ENCODE peak calls at places on chromosome 22, in six cellular contexts. One of them, this sample, is unnamed.

GRCh38 chr22:44455151-44455962 is 42.7 kb downstream of the RTL6 start:
- DNase-seq in SK-N-SH: no peak
- DNase-seq in OCI-LY7: peak; percentile 92
- DNase-seq in GM23338: no peak
- DNase-seq in GM23248: no peak
- DNase-seq in neural progenitor cell: no peak
- DNase-seq in this sample: no peak

GRCh38 chr22:36453266-36453607 is 28.2 kb downstream of the TXN2 start:
- DNase-seq in SK-N-SH: no peak
- DNase-seq in OCI-LY7: peak; percentile 53
- DNase-seq in GM23338: no peak
- DNase-seq in GM23248: peak; percentile 51
- DNase-seq in neural progenitor cell: no peak
- DNase-seq in this sample: no peak

GRCh38 chr22:47850644-47851151 is 1088.2 kb downstream of the TBC1D22A start:
- DNase-seq in SK-N-SH: no peak
- DNase-seq in OCI-LY7: no peak
- DNase-seq in GM23338: no peak
- DNase-seq in GM23248: no peak
- DNase-seq in neural progenitor cell: peak; percentile 50
- DNase-seq in this sample: peak; percentile 28

GRCh38 chr22:38203855-38204497 is 2.2 kb downstream of the MAFF start:
- DNase-seq in SK-N-SH: no peak
- DNase-seq in OCI-LY7: peak; percentile 35
- DNase-seq in GM23338: no peak
- DNase-seq in GM23248: peak; percentile 81
- DNase-seq in neural progenitor cell: no peak
- DNase-seq in this sample: no peak

GRCh38 chr22:40258463-40259046 is 80.8 kb downstream of the TNRC6B start:
- DNase-seq in SK-N-SH: no peak
- DNase-seq in OCI-LY7: no peak
- DNase-seq in GM23338: no peak
- DNase-seq in GM23248: peak; percentile 49
- DNase-seq in neural progenitor cell: no peak
- DNase-seq in this sample: peak; percentile 37

GRCh38 chr22:27801197-27801615 is 350 bp downstream of the MN1 start:
- DNase-seq in SK-N-SH: peak; percentile 84
- DNase-seq in OCI-LY7: no peak
- DNase-seq in GM23338: peak; percentile 70
- DNase-seq in GM23248: peak; percentile 81
- DNase-seq in neural progenitor cell: peak; percentile 78
- DNase-seq in this sample: peak; percentile 61

GRCh38 chr22:30742291-30743256 is 47.9 kb downstream of the OSBP2 start:
- DNase-seq in SK-N-SH: no peak
- DNase-seq in OCI-LY7: no peak
- DNase-seq in GM23338: no peak
- DNase-seq in GM23248: peak; percentile 41
- DNase-seq in neural progenitor cell: no peak
- DNase-seq in this sample: no peak

GRCh38 chr22:30423296-30423958 is 2.1 kb upstream of the MTFP1 start:
- DNase-seq in SK-N-SH: no peak
- DNase-seq in OCI-LY7: peak; percentile 43
- DNase-seq in GM23338: peak; percentile 87
- DNase-seq in GM23248: peak; percentile 81
- DNase-seq in neural progenitor cell: no peak
- DNase-seq in this sample: peak; percentile 69

GRCh38 chr22:35369996-35370395 is 10.9 kb upstream of the HMOX1 start:
- DNase-seq in SK-N-SH: no peak
- DNase-seq in OCI-LY7: no peak
- DNase-seq in GM23338: no peak
- DNase-seq in GM23248: no peak
- DNase-seq in neural progenitor cell: no peak
- DNase-seq in this sample: no peak

GRCh38 chr22:42939941-42940653 is 74.9 kb downstream of the PACSIN2 start:
- DNase-seq in SK-N-SH: no peak
- DNase-seq in OCI-LY7: no peak
- DNase-seq in GM23338: no peak
- DNase-seq in GM23248: peak; percentile 89
- DNase-seq in neural progenitor cell: no peak
- DNase-seq in this sample: peak; percentile 82

GRCh38 chr22:17213976-17214375 is 5.3 kb downstream of the ADA2 start:
- DNase-seq in SK-N-SH: no peak
- DNase-seq in OCI-LY7: peak; percentile 67
- DNase-seq in GM23338: peak; percentile 79
- DNase-seq in GM23248: peak; percentile 57
- DNase-seq in neural progenitor cell: peak; percentile 34
- DNase-seq in this sample: peak; percentile 50

GRCh38 chr22:38432264-38432663 is 22.7 kb downstream of the KCNJ4 start:
- DNase-seq in SK-N-SH: no peak
- DNase-seq in OCI-LY7: no peak
- DNase-seq in GM23338: no peak
- DNase-seq in GM23248: no peak
- DNase-seq in neural progenitor cell: no peak
- DNase-seq in this sample: no peak

GRCh38 chr22:28950567-28951411 is 67.4 kb downstream of the ZNRF3 start:
- DNase-seq in SK-N-SH: no peak
- DNase-seq in OCI-LY7: no peak
- DNase-seq in GM23338: no peak
- DNase-seq in GM23248: no peak
- DNase-seq in neural progenitor cell: no peak
- DNase-seq in this sample: no peak

GRCh38 chr22:25663654-25664053 is 78.3 kb upstream of the MYO18B start:
- DNase-seq in SK-N-SH: no peak
- DNase-seq in OCI-LY7: no peak
- DNase-seq in GM23338: no peak
- DNase-seq in GM23248: no peak
- DNase-seq in neural progenitor cell: no peak
- DNase-seq in this sample: peak; percentile 23

GRCh38 chr22:17373839-17374238 is 4.6 kb downstream of the CECR2 start:
- DNase-seq in SK-N-SH: no peak
- DNase-seq in OCI-LY7: no peak
- DNase-seq in GM23338: no peak
- DNase-seq in GM23248: no peak
- DNase-seq in neural progenitor cell: no peak
- DNase-seq in this sample: no peak

GRCh38 chr22:26894766-26895485 is 237.5 kb downstream of the MIAT start:
- DNase-seq in SK-N-SH: no peak
- DNase-seq in OCI-LY7: no peak
- DNase-seq in GM23338: no peak
- DNase-seq in GM23248: peak; percentile 95
- DNase-seq in neural progenitor cell: no peak
- DNase-seq in this sample: peak; percentile 73

GRCh38 chr22:48678171-48679135 is 1149.2 kb downstream of the BRD1 start:
- DNase-seq in SK-N-SH: no peak
- DNase-seq in OCI-LY7: no peak
- DNase-seq in GM23338: no peak
- DNase-seq in GM23248: no peak
- DNase-seq in neural progenitor cell: no peak
- DNase-seq in this sample: no peak

GRCh38 chr22:24095816-24096215 is 84.7 kb downstream of the CABIN1 start:
- DNase-seq in SK-N-SH: no peak
- DNase-seq in OCI-LY7: no peak
- DNase-seq in GM23338: no peak
- DNase-seq in GM23248: no peak
- DNase-seq in neural progenitor cell: no peak
- DNase-seq in this sample: no peak

GRCh38 chr22:49367016-49367697 is 460.5 kb downstream of the BRD1 start:
- DNase-seq in SK-N-SH: no peak
- DNase-seq in OCI-LY7: no peak
- DNase-seq in GM23338: no peak
- DNase-seq in GM23248: no peak
- DNase-seq in neural progenitor cell: peak; percentile 42
- DNase-seq in this sample: no peak

GRCh38 chr22:43128928-43129424 is 14.2 kb downstream of the MCAT start:
- DNase-seq in SK-N-SH: no peak
- DNase-seq in OCI-LY7: peak; percentile 88
- DNase-seq in GM23338: peak; percentile 39
- DNase-seq in GM23248: no peak
- DNase-seq in neural progenitor cell: no peak
- DNase-seq in this sample: peak; percentile 76

GRCh38 chr22:23094260-23094659 is 23.9 kb downstream of the GNAZ start:
- DNase-seq in SK-N-SH: peak; percentile 37
- DNase-seq in OCI-LY7: no peak
- DNase-seq in GM23338: no peak
- DNase-seq in GM23248: no peak
- DNase-seq in neural progenitor cell: no peak
- DNase-seq in this sample: no peak

GRCh38 chr22:37443086-37443485 is 15.8 kb upstream of the ELFN2 start:
- DNase-seq in SK-N-SH: no peak
- DNase-seq in OCI-LY7: no peak
- DNase-seq in GM23338: no peak
- DNase-seq in GM23248: no peak
- DNase-seq in neural progenitor cell: no peak
- DNase-seq in this sample: no peak

GRCh38 chr22:27594474-27595134 is 207.0 kb downstream of the MN1 start:
- DNase-seq in SK-N-SH: no peak
- DNase-seq in OCI-LY7: no peak
- DNase-seq in GM23338: no peak
- DNase-seq in GM23248: no peak
- DNase-seq in neural progenitor cell: no peak
- DNase-seq in this sample: no peak

DNA sequence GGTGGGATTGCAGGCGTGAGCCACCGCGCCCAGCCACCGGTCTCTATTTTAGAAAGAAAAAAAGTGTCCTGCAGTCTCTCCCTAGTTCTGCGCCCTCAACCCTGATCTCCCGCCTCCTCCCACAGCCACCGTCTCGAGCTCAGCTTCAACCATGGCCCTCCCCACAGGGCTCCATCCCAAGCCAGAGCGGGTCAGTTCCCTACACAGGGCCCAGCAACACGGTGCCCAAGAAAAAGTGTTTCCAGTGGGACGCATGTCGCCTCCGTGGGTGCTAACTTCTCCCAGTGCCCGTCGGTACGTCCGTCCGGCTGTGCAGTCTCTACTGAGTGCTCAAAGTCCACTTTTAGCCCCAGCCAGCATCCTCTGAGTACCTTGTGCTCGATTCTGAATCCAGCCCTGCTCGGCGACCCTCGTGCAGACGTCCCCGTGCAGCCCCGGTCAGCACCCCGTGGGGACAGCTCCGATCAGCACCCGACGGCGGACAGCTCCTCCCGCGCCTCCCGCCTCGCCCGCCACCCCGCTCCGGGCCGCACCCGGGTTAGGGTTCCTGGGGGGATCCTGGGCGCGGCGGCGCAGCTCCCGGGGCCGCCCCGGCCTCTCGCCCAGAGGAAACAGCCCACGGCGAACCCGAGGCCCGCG is 658 bp upstream of the MAPK8IP2 start:
- DNase-seq in SK-N-SH: peak; percentile 70
- DNase-seq in OCI-LY7: no peak
- DNase-seq in GM23338: peak; percentile 76
- DNase-seq in GM23248: peak; percentile 64
- DNase-seq in neural progenitor cell: peak; percentile 88
- DNase-seq in this sample: peak; percentile 79
- H3K4me3 ChIP-seq in SK-N-SH: peak overlapping the region; percentile 26
- H3K4me3 ChIP-seq in OCI-LY7: no peak overlapping the region
- H3K4me3 ChIP-seq in GM23338: no peak overlapping the region
- H3K4me3 ChIP-seq in GM23248: no peak overlapping the region
- H3K4me3 ChIP-seq in neural progenitor cell: peak overlapping the region; percentile 39
- H3K4me3 ChIP-seq in this sample: peak overlapping the region; percentile 26

DNA sequence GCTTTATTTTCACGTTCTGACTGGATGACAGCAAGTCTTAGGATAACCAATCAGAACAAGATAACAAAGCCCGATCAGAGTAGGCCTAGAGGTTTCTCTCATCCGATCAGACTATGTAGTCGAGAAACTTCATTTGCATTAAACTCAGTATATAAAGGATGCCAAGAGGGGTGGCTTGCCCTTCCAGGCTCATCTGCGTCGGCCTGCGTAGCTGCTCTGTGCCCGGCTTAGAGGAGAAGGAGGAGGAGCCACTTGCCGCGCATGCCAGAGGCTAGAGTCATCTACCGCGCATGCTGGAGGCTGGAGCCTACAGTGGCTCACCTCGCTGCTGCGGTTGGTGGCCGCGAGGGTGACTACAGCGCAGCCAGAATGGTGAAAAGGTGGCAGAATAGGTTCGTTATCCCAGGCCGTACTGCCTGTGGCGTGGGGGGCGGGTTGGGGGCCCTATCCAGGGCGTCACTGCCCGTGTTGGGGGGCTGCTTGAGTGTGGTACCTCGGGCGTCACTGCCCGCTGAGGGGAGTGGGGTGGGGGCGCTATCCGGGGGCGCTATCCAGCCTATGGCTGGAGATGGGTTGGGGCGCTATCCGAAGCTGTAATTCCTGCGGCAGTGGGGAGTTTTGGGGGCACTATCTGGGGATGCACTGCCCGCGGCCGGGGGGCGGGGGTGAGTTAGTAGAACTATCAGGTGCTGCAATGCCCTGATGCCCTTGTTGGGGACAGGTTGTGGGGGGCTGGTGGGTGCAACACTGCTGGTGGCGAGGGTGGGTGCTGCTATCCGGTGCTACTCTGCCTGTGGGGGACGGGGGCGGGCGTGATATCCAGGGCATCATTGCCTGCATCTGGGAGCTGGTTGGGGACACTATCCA is at the start of gene RFPL2:
- DNase-seq in SK-N-SH: peak; percentile 85
- DNase-seq in OCI-LY7: no peak
- DNase-seq in GM23338: peak; percentile 92
- DNase-seq in GM23248: peak; percentile 5
- DNase-seq in neural progenitor cell: peak; percentile 94
- DNase-seq in this sample: peak; percentile 90
- TF ChIP-seq EZH2phosphoT487 in SK-N-SH: no peak
- TF ChIP-seq EZH2phosphoT487 in OCI-LY7: no peak
- TF ChIP-seq EZH2phosphoT487 in GM23338: no peak
- TF ChIP-seq EZH2phosphoT487 in GM23248: no peak
- TF ChIP-seq EZH2phosphoT487 in neural progenitor cell: no peak
- TF ChIP-seq EZH2phosphoT487 in this sample: no peak

DNA sequence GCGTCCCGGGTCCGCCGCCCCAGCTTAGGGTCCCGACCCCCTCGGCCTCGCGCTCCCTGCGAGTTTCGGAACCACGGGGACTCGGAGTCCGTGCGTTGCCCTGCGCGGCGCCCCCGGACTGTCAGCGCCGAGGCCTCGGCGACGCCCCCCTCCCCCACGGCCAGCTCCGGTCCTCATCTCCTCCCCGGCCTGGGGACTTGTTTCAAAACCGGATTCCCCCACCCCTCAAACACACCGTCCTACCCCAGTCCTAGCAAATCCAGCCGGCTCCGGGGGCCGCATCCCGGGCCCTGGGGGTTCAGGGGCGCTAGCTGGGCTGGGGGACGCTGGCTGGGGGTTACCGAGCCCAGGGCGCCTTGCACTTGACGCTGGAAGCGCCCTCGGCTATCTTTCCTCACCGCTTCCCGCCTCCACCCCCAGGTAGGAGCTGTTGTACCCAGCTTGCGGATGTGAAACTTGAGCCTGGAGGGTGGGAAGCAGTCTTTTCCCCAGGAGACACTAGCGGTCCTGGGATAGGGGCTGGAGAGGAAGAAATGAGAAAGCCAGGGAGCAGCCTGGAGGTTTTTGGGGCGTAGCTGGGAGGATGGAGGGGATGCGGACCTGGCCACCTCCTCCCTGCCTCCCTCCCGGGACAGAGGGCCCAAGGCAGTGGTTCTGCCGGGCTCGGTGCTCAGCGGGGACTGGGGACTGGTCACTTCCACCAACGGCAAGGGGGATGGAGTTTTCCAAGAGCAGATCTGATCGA is 560 bp downstream of the FBLN1 start:
- DNase-seq in SK-N-SH: peak; percentile 72
- DNase-seq in OCI-LY7: no peak
- DNase-seq in GM23338: peak; percentile 68
- DNase-seq in GM23248: peak; percentile 44
- DNase-seq in neural progenitor cell: peak; percentile 76
- DNase-seq in this sample: no peak
- H3K4me3 ChIP-seq in SK-N-SH: peak overlapping the region; percentile 77
- H3K4me3 ChIP-seq in OCI-LY7: no peak overlapping the region
- H3K4me3 ChIP-seq in GM23338: peak overlapping the region; percentile 86
- H3K4me3 ChIP-seq in GM23248: peak overlapping the region; percentile 77
- H3K4me3 ChIP-seq in neural progenitor cell: peak overlapping the region; percentile 58
- H3K4me3 ChIP-seq in this sample: peak overlapping the region; percentile 94

GRCh38 chr22:41687901-41688364 is 734 bp downstream of the SNU13 start:
- DNase-seq in SK-N-SH: peak; percentile 27
- DNase-seq in OCI-LY7: peak; percentile 52
- DNase-seq in GM23338: peak; percentile 63
- DNase-seq in GM23248: peak; percentile 62
- DNase-seq in neural progenitor cell: peak; percentile 54
- DNase-seq in this sample: peak; percentile 51
- TF ChIP-seq EZH2phosphoT487 in SK-N-SH: no peak
- TF ChIP-seq EZH2phosphoT487 in OCI-LY7: no peak
- TF ChIP-seq EZH2phosphoT487 in GM23338: no peak
- TF ChIP-seq EZH2phosphoT487 in GM23248: no peak
- TF ChIP-seq EZH2phosphoT487 in neural progenitor cell: no peak
- TF ChIP-seq EZH2phosphoT487 in this sample: no peak